ENCODE peak calls at places on chromosome 4, in six cellular contexts. S is dorsolateral prefrontal cortex; G is AG04449; N is naive thymus-derived CD4-positive, alpha-beta T cell; D is sigmoid colon; I is CD8-positive, alpha-beta T cell. B is an unnamed sample.

GRCh38 chr4:163191999-163192398 is 25.3 kb upstream of the NAF1 start:
- DNase-seq in S (no peak), G (no peak), N (no peak), D (no peak), I (no peak), B (no peak)

GRCh38 chr4:2936773-2937145 is 26.4 kb downstream of the NOP14 start:
- DNase-seq in S (peak; percentile 78), G (no peak), N (no peak), D (peak; percentile 58), I (peak; percentile 58), B (no peak)

GRCh38 chr4:183398298-183399129 is 45.9 kb upstream of the CDKN2AIP start:
- DNase-seq in S (peak; percentile 60), G (no peak), N (peak; percentile 32), D (peak; percentile 85), I (peak; percentile 58), B (no peak)

GRCh38 chr4:107035711-107036601 is at the start of gene DKK2:
- DNase-seq in S (peak; percentile 32), G (no peak), N (no peak), D (peak; percentile 74), I (no peak), B (no peak)

GRCh38 chr4:99087887-99088484 is 602 bp downstream of the ADH5 start:
- DNase-seq in S (peak; percentile 47), G (peak; percentile 59), N (no peak), D (peak; percentile 95), I (peak; percentile 22), B (no peak)

GRCh38 chr4:13917010-13917409 is 289.5 kb upstream of the BOD1L1 start:
- DNase-seq in S (no peak), G (peak; percentile 71), N (no peak), D (no peak), I (no peak), B (no peak)

GRCh38 chr4:66554844-66555243 is 884.6 kb upstream of the EPHA5 start:
- DNase-seq in S (no peak), G (no peak), N (no peak), D (no peak), I (no peak), B (no peak)

GRCh38 chr4:10047967-10048366 is 26.7 kb upstream of the SLC2A9 start:
- DNase-seq in S (no peak), G (no peak), N (no peak), D (no peak), I (no peak), B (no peak)

GRCh38 chr4:146224331-146224966 is 10.1 kb downstream of the REELD1 start:
- DNase-seq in S (no peak), G (no peak), N (no peak), D (no peak), I (no peak), B (no peak)

GRCh38 chr4:68361146-68361589 is 11.3 kb upstream of the YTHDC1 start:
- DNase-seq in S (no peak), G (no peak), N (no peak), D (no peak), I (no peak), B (no peak)

GRCh38 chr4:106287353-106287969 is 28.5 kb downstream of the TBCK start:
- DNase-seq in S (no peak), G (peak; percentile 61), N (no peak), D (no peak), I (no peak), B (peak; percentile 75)

GRCh38 chr4:138710297-138710696 is 305.3 kb upstream of the NOCT start:
- DNase-seq in S (no peak), G (no peak), N (no peak), D (no peak), I (no peak), B (no peak)

GRCh38 chr4:74056858-74057562 is 18.5 kb upstream of the CXCL3 start:
- DNase-seq in S (no peak), G (peak; percentile 41), N (no peak), D (no peak), I (no peak), B (no peak)

GRCh38 chr4:304987-305680 is at the start of gene ZNF732:
- DNase-seq in S (peak; percentile 66), G (no peak), N (no peak), D (no peak), I (no peak), B (no peak)

GRCh38 chr4:173270312-173271027 is 63.7 kb downstream of the HMGB2 start:
- DNase-seq in S (no peak), G (no peak), N (no peak), D (no peak), I (no peak), B (no peak)

GRCh38 chr4:123471655-123472054 is 75.1 kb downstream of the SPRY1 start:
- DNase-seq in S (no peak), G (no peak), N (no peak), D (no peak), I (no peak), B (no peak)

GRCh38 chr4:146255874-146256273 is 41.5 kb downstream of the REELD1 start:
- DNase-seq in S (no peak), G (peak; percentile 61), N (no peak), D (no peak), I (no peak), B (no peak)

GRCh38 chr4:6641164-6641970 is 882 bp downstream of the MRFAP1 start:
- DNase-seq in S (no peak), G (no peak), N (peak; percentile 60), D (no peak), I (peak; percentile 65), B (no peak)

GRCh38 chr4:14897217-14897616 is 105.1 kb upstream of the CPEB2 start:
- DNase-seq in S (no peak), G (no peak), N (no peak), D (no peak), I (no peak), B (no peak)

GRCh38 chr4:101155368-101155767 is 192.0 kb downstream of the PPP3CA start:
- DNase-seq in S (no peak), G (no peak), N (no peak), D (no peak), I (no peak), B (peak; percentile 52)

GRCh38 chr4:105350859-105351494 is 122.9 kb downstream of the PPA2 start:
- DNase-seq in S (no peak), G (peak; percentile 31), N (no peak), D (no peak), I (no peak), B (no peak)

GRCh38 chr4:129603241-129603931 is 507.4 kb downstream of the C4orf33 start:
- DNase-seq in S (no peak), G (no peak), N (no peak), D (no peak), I (no peak), B (no peak)

GRCh38 chr4:23979534-23979933 is 89.7 kb upstream of the PPARGC1A start:
- DNase-seq in S (no peak), G (no peak), N (no peak), D (no peak), I (no peak), B (no peak)

GRCh38 chr4:5890063-5890727 is 2.7 kb downstream of the CRMP1 start:
- DNase-seq in S (peak; percentile 92), G (no peak), N (no peak), D (no peak), I (no peak), B (no peak)

GRCh38 chr4:152166567-152166966 is 369.3 kb downstream of the FBXW7 start:
- DNase-seq in S (no peak), G (no peak), N (no peak), D (no peak), I (no peak), B (no peak)

GRCh38 chr4:78645853-78646757 is 94.5 kb downstream of the ANXA3 start:
- DNase-seq in S (peak; percentile 64), G (peak; percentile 73), N (no peak), D (peak; percentile 94), I (no peak), B (peak; percentile 93)

GRCh38 chr4:184417802-184418511 is 56.4 kb downstream of the IRF2 start:
- DNase-seq in S (no peak), G (peak; percentile 47), N (peak; percentile 31), D (no peak), I (no peak), B (peak; percentile 79)
- H3K4me3 ChIP-seq in S (peak overlapping the region; percentile 1), G (no peak overlapping the region), N (peak overlapping the region; percentile 64), D (no peak overlapping the region), I (no peak overlapping the region), B (no peak overlapping the region)

DNA sequence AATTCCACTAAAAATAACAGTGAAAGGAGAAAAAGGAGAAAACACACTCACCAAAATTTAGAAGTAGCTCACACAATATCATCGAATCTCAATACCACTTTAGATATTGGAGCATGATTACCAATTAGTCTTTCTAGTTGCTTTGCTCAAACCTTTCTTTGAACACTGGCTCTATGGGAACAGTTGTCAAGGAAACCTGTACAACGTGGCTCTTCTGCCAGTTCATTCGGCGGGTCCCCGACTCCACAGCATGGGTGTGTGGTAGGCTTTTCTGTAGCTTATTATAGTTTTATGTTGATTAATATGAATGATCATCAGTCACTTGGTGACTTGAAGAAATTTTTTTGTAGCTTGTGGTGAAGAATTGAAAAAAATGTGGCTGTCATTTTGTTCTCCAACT is 50.2 kb upstream of the TMEM150C start:
- DNase-seq in S (no peak), G (no peak), N (no peak), D (no peak), I (no peak), B (no peak)
- H3K4me3 ChIP-seq in S (no peak overlapping the region), G (no peak overlapping the region), N (no peak overlapping the region), D (no peak overlapping the region), I (no peak overlapping the region), B (no peak overlapping the region)

DNA sequence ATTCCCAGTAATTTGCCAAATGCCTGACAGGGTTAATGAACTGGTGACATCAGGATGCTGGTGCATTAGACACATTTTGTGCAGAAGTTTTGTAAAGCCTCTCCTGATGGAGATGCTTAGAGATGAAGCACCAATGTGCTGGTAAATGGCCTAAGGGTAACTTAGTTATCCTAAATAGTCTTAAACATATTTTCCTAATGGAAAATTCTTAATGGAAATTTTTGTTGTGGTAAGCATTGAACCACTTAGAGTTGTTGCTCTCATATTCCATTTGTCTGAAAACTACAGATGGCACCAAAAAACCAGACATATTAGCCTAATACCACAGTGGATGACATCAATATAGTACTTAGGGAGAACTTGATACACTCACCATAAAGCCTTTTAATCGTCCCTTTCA is 154.5 kb upstream of the ANK2 start:
- DNase-seq in S (no peak), G (no peak), N (no peak), D (no peak), I (no peak), B (no peak)
- H3K4me3 ChIP-seq in S (no peak overlapping the region), G (no peak overlapping the region), N (no peak overlapping the region), D (no peak overlapping the region), I (no peak overlapping the region), B (no peak overlapping the region)

GRCh38 chr4:136637071-136637777 is 895.1 kb downstream of the PCDH18 start:
- DNase-seq in S (no peak), G (no peak), N (no peak), D (no peak), I (no peak), B (no peak)
- H3K4me3 ChIP-seq in S (no peak overlapping the region), G (no peak overlapping the region), N (no peak overlapping the region), D (no peak overlapping the region), I (no peak overlapping the region), B (no peak overlapping the region)

GRCh38 chr4:170497105-170497504 is 407.3 kb upstream of the AADAT start:
- DNase-seq in S (no peak), G (no peak), N (no peak), D (no peak), I (no peak), B (no peak)
- H3K4me3 ChIP-seq in S (peak overlapping the region; percentile 31), G (no peak overlapping the region), N (no peak overlapping the region), D (no peak overlapping the region), I (peak overlapping the region; percentile 25), B (no peak overlapping the region)

B was measured in HFF-Myc.